ENCODE peak calls at places on chromosomes 4 and X, in ten cellular contexts. One of them, this sample, is unnamed.
A peak's percentile ranks its signal among the peaks of the same experiment; 100 is the strongest.

GRCh38 chrX:100880368-100880767 is 6.2 kb upstream of the NOX1 start:
- DNase-seq in tibial nerve: no peak
- DNase-seq in esophagus squamous epithelium: no peak
- DNase-seq in endothelial cell of umbilical vein: no peak
- DNase-seq in A549: peak; percentile 26
- DNase-seq in stomach: no peak
- DNase-seq in IMR-90: no peak
- DNase-seq in ovary: no peak
- DNase-seq in H1: no peak
- DNase-seq in body of pancreas: no peak
- DNase-seq in this sample: no peak

GRCh38 chrX:34612036-34612435 is 45.0 kb downstream of the TMEM47 start:
- DNase-seq in tibial nerve: no peak
- DNase-seq in esophagus squamous epithelium: no peak
- DNase-seq in endothelial cell of umbilical vein: peak; percentile 67
- DNase-seq in A549: no peak
- DNase-seq in stomach: no peak
- DNase-seq in IMR-90: no peak
- DNase-seq in ovary: no peak
- DNase-seq in H1: no peak
- DNase-seq in body of pancreas: no peak
- DNase-seq in this sample: no peak

GRCh38 chr4:113727802-113728201 is 33.7 kb downstream of the CAMK2D start:
- DNase-seq in tibial nerve: no peak
- DNase-seq in esophagus squamous epithelium: no peak
- DNase-seq in endothelial cell of umbilical vein: no peak
- DNase-seq in A549: no peak
- DNase-seq in stomach: no peak
- DNase-seq in IMR-90: no peak
- DNase-seq in ovary: no peak
- DNase-seq in H1: no peak
- DNase-seq in body of pancreas: no peak
- DNase-seq in this sample: no peak

GRCh38 chrX:111244238-111244750 is 26.0 kb downstream of the CAPN6 start:
- DNase-seq in tibial nerve: no peak
- DNase-seq in esophagus squamous epithelium: no peak
- DNase-seq in endothelial cell of umbilical vein: no peak
- DNase-seq in A549: peak; percentile 12
- DNase-seq in stomach: no peak
- DNase-seq in IMR-90: peak; percentile 14
- DNase-seq in ovary: no peak
- DNase-seq in H1: no peak
- DNase-seq in body of pancreas: no peak
- DNase-seq in this sample: no peak

GRCh38 chrX:18927558-18927957 is 56.4 kb downstream of the PHKA2 start:
- DNase-seq in tibial nerve: no peak
- DNase-seq in esophagus squamous epithelium: no peak
- DNase-seq in endothelial cell of umbilical vein: no peak
- DNase-seq in A549: no peak
- DNase-seq in stomach: no peak
- DNase-seq in IMR-90: no peak
- DNase-seq in ovary: no peak
- DNase-seq in H1: no peak
- DNase-seq in body of pancreas: no peak
- DNase-seq in this sample: no peak

GRCh38 chr4:184248216-184248615 is 30.5 kb upstream of the ENPP6 start:
- DNase-seq in tibial nerve: no peak
- DNase-seq in esophagus squamous epithelium: no peak
- DNase-seq in endothelial cell of umbilical vein: no peak
- DNase-seq in A549: no peak
- DNase-seq in stomach: no peak
- DNase-seq in IMR-90: no peak
- DNase-seq in ovary: no peak
- DNase-seq in H1: no peak
- DNase-seq in body of pancreas: no peak
- DNase-seq in this sample: no peak

GRCh38 chr4:8701101-8702019 is 108.8 kb downstream of the CPZ start:
- DNase-seq in tibial nerve: no peak
- DNase-seq in esophagus squamous epithelium: no peak
- DNase-seq in endothelial cell of umbilical vein: no peak
- DNase-seq in A549: no peak
- DNase-seq in stomach: peak; percentile 17
- DNase-seq in IMR-90: no peak
- DNase-seq in ovary: no peak
- DNase-seq in H1: peak; percentile 37
- DNase-seq in body of pancreas: no peak
- DNase-seq in this sample: peak; percentile 33

GRCh38 chr4:7987148-7987989 is 47.7 kb upstream of the AFAP1 start:
- DNase-seq in tibial nerve: peak; percentile 64
- DNase-seq in esophagus squamous epithelium: no peak
- DNase-seq in endothelial cell of umbilical vein: peak; percentile 74
- DNase-seq in A549: peak; percentile 75
- DNase-seq in stomach: peak; percentile 81
- DNase-seq in IMR-90: peak; percentile 77
- DNase-seq in ovary: peak; percentile 75
- DNase-seq in H1: peak; percentile 95
- DNase-seq in body of pancreas: peak; percentile 75
- DNase-seq in this sample: no peak

GRCh38 chr4:3494501-3494900 is 31.4 kb downstream of the DOK7 start:
- DNase-seq in tibial nerve: no peak
- DNase-seq in esophagus squamous epithelium: no peak
- DNase-seq in endothelial cell of umbilical vein: no peak
- DNase-seq in A549: no peak
- DNase-seq in stomach: no peak
- DNase-seq in IMR-90: no peak
- DNase-seq in ovary: no peak
- DNase-seq in H1: no peak
- DNase-seq in body of pancreas: no peak
- DNase-seq in this sample: no peak

GRCh38 chr4:163680390-163681098 is 186.1 kb downstream of the TMA16 start:
- DNase-seq in tibial nerve: no peak
- DNase-seq in esophagus squamous epithelium: no peak
- DNase-seq in endothelial cell of umbilical vein: no peak
- DNase-seq in A549: no peak
- DNase-seq in stomach: no peak
- DNase-seq in IMR-90: peak; percentile 19
- DNase-seq in ovary: no peak
- DNase-seq in H1: no peak
- DNase-seq in body of pancreas: no peak
- DNase-seq in this sample: no peak

GRCh38 chr4:104113850-104114249 is 380.8 kb downstream of the CXXC4 start:
- DNase-seq in tibial nerve: no peak
- DNase-seq in esophagus squamous epithelium: no peak
- DNase-seq in endothelial cell of umbilical vein: no peak
- DNase-seq in A549: no peak
- DNase-seq in stomach: no peak
- DNase-seq in IMR-90: no peak
- DNase-seq in ovary: no peak
- DNase-seq in H1: no peak
- DNase-seq in body of pancreas: no peak
- DNase-seq in this sample: no peak

GRCh38 chrX:50202539-50202938 is 1.7 kb upstream of the AKAP4 start:
- DNase-seq in tibial nerve: no peak
- DNase-seq in esophagus squamous epithelium: no peak
- DNase-seq in endothelial cell of umbilical vein: peak; percentile 15
- DNase-seq in A549: no peak
- DNase-seq in stomach: no peak
- DNase-seq in IMR-90: no peak
- DNase-seq in ovary: no peak
- DNase-seq in H1: no peak
- DNase-seq in body of pancreas: no peak
- DNase-seq in this sample: no peak

GRCh38 chr4:2964077-2964471 is 703 bp downstream of the GRK4 start:
- DNase-seq in tibial nerve: no peak
- DNase-seq in esophagus squamous epithelium: no peak
- DNase-seq in endothelial cell of umbilical vein: peak; percentile 28
- DNase-seq in A549: no peak
- DNase-seq in stomach: no peak
- DNase-seq in IMR-90: no peak
- DNase-seq in ovary: no peak
- DNase-seq in H1: no peak
- DNase-seq in body of pancreas: no peak
- DNase-seq in this sample: no peak

DNA sequence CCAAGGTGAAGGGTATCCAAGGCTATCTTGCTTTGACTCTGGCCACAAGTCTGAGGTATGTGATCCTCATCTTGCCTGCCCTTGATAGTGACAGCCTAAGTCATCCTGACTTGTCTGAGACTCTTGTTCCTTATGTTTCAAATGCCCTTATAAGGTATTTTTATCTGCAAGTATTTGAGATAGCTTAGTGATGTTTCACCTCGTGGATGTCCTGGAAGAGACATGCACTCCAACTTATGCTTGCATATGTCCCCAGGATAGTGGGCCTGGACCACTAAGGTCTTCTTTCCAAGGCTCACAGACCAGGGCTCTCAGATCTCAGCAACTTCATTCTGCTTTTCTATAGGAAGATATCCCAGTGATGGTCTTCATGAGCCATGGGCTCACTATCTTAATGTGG is 120.5 kb upstream of the WDR1 start:
- DNase-seq in tibial nerve: no peak
- DNase-seq in esophagus squamous epithelium: no peak
- DNase-seq in endothelial cell of umbilical vein: no peak
- DNase-seq in A549: no peak
- DNase-seq in stomach: no peak
- DNase-seq in IMR-90: no peak
- DNase-seq in ovary: no peak
- DNase-seq in H1: no peak
- DNase-seq in body of pancreas: no peak
- DNase-seq in this sample: no peak
- TF ChIP-seq POLR2A in tibial nerve: no peak
- TF ChIP-seq POLR2A in esophagus squamous epithelium: no peak
- TF ChIP-seq POLR2A in endothelial cell of umbilical vein: no peak
- TF ChIP-seq POLR2A in A549: no peak
- TF ChIP-seq POLR2A in stomach: no peak
- TF ChIP-seq POLR2A in IMR-90: no peak
- TF ChIP-seq POLR2A in ovary: no peak
- TF ChIP-seq POLR2A in H1: no peak
- TF ChIP-seq POLR2A in body of pancreas: no peak
- TF ChIP-seq POLR2A in this sample: no peak

GRCh38 chrX:135003876-135004623 is 13.3 kb downstream of the SMIM10 start:
- DNase-seq in tibial nerve: peak; percentile 78
- DNase-seq in esophagus squamous epithelium: peak; percentile 22
- DNase-seq in endothelial cell of umbilical vein: peak; percentile 90
- DNase-seq in A549: peak; percentile 93
- DNase-seq in stomach: peak; percentile 92
- DNase-seq in IMR-90: peak; percentile 87
- DNase-seq in ovary: peak; percentile 92
- DNase-seq in H1: peak; percentile 92
- DNase-seq in body of pancreas: peak; percentile 90
- DNase-seq in this sample: peak; percentile 86
- H3K27ac ChIP-seq in tibial nerve: peak overlapping the region; percentile 71
- H3K27ac ChIP-seq in esophagus squamous epithelium: peak overlapping the region; percentile 59
- H3K27ac ChIP-seq in endothelial cell of umbilical vein: no peak overlapping the region
- H3K27ac ChIP-seq in A549: peak overlapping the region; percentile 84
- H3K27ac ChIP-seq in stomach: no peak overlapping the region
- H3K27ac ChIP-seq in IMR-90: peak overlapping the region; percentile 74
- H3K27ac ChIP-seq in ovary: no peak overlapping the region
- H3K27ac ChIP-seq in H1: peak overlapping the region; percentile 62
- H3K27ac ChIP-seq in body of pancreas: peak overlapping the region; percentile 39
- H3K27ac ChIP-seq in this sample: no peak overlapping the region

GRCh38 chrX:66004928-66005831 is 34.7 kb downstream of the VSIG4 start:
- DNase-seq in tibial nerve: no peak
- DNase-seq in esophagus squamous epithelium: no peak
- DNase-seq in endothelial cell of umbilical vein: no peak
- DNase-seq in A549: no peak
- DNase-seq in stomach: no peak
- DNase-seq in IMR-90: no peak
- DNase-seq in ovary: no peak
- DNase-seq in H1: no peak
- DNase-seq in body of pancreas: no peak
- DNase-seq in this sample: no peak
- H3K4me1 ChIP-seq in tibial nerve: no peaks in the 10 kb centered on the region
- H3K4me1 ChIP-seq in esophagus squamous epithelium: no peaks in the 10 kb centered on the region
- H3K4me1 ChIP-seq in endothelial cell of umbilical vein: no peaks in the 10 kb centered on the region
- H3K4me1 ChIP-seq in A549: no peaks in the 10 kb centered on the region
- H3K4me1 ChIP-seq in stomach: no peaks in the 10 kb centered on the region
- H3K4me1 ChIP-seq in IMR-90: no peaks in the 10 kb centered on the region
- H3K4me1 ChIP-seq in ovary: no peaks in the 10 kb centered on the region
- H3K4me1 ChIP-seq in H1: no peaks in the 10 kb centered on the region
- H3K4me1 ChIP-seq in body of pancreas: no peaks in the 10 kb centered on the region
- H3K4me1 ChIP-seq in this sample: no peaks in the 10 kb centered on the region

GRCh38 chr4:38320833-38321232 is 343.2 kb upstream of the KLF3 start:
- DNase-seq in tibial nerve: no peak
- DNase-seq in esophagus squamous epithelium: no peak
- DNase-seq in endothelial cell of umbilical vein: no peak
- DNase-seq in A549: no peak
- DNase-seq in stomach: no peak
- DNase-seq in IMR-90: no peak
- DNase-seq in ovary: no peak
- DNase-seq in H1: no peak
- DNase-seq in body of pancreas: no peak
- DNase-seq in this sample: no peak

GRCh38 chr4:38319456-38320348 is 344.3 kb upstream of the KLF3 start:
- DNase-seq in tibial nerve: peak; percentile 96
- DNase-seq in esophagus squamous epithelium: peak; percentile 24
- DNase-seq in endothelial cell of umbilical vein: peak; percentile 89
- DNase-seq in A549: peak; percentile 85
- DNase-seq in stomach: peak; percentile 96
- DNase-seq in IMR-90: peak; percentile 82
- DNase-seq in ovary: peak; percentile 96
- DNase-seq in H1: peak; percentile 100
- DNase-seq in body of pancreas: peak; percentile 93
- DNase-seq in this sample: peak; percentile 91

GRCh38 chr4:38320349-38320707 is 343.7 kb upstream of the KLF3 start:
- DNase-seq in tibial nerve: no peak
- DNase-seq in esophagus squamous epithelium: no peak
- DNase-seq in endothelial cell of umbilical vein: no peak
- DNase-seq in A549: no peak
- DNase-seq in stomach: no peak
- DNase-seq in IMR-90: no peak
- DNase-seq in ovary: no peak
- DNase-seq in H1: no peak
- DNase-seq in body of pancreas: peak; percentile 24
- DNase-seq in this sample: no peak

GRCh38 chr4:38317238-38317637 is 346.8 kb upstream of the KLF3 start:
- DNase-seq in tibial nerve: no peak
- DNase-seq in esophagus squamous epithelium: no peak
- DNase-seq in endothelial cell of umbilical vein: no peak
- DNase-seq in A549: no peak
- DNase-seq in stomach: no peak
- DNase-seq in IMR-90: no peak
- DNase-seq in ovary: no peak
- DNase-seq in H1: no peak
- DNase-seq in body of pancreas: no peak
- DNase-seq in this sample: no peak

DNA sequence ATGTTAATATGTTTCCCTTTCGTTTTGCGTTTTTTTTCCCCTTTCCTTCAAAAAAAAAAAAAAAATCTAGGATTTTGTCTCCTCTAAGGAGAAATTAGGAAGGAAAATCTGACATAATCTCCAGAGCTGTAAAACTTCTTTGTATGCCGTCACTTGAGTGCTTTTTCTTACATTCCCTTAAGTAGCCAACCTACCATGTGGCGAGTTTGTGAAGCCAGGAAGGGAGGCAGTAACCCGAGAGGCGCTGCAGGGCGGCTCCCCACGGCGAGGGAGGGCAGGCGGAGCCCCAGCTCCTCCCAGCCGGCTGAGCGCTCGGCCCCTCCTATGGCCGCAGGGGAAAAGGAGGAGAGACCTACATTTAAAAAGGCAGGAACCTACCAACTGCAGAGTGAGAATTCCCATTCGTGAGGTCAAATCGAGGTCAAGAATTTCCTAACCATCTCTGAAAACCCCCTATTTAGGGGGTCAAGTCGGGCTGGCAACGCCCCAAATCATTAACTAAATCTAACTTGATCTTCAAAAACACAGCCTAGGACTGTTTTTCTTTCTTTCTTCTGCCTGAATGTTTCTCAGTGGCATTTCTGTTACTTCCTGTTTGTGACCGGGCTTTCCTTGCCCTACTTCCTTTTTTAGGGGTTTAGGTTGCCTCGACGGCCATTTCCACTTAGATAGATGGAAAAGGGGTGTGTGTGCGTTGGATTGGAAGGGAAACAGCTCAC is 345.1 kb upstream of the KLF3 start:
- DNase-seq in tibial nerve: peak; percentile 81
- DNase-seq in esophagus squamous epithelium: peak; percentile 40
- DNase-seq in endothelial cell of umbilical vein: peak; percentile 88
- DNase-seq in A549: peak; percentile 92
- DNase-seq in stomach: peak; percentile 89
- DNase-seq in IMR-90: peak; percentile 95
- DNase-seq in ovary: peak; percentile 85
- DNase-seq in H1: peak; percentile 85
- DNase-seq in body of pancreas: peak; percentile 91
- DNase-seq in this sample: peak; percentile 94
- TF ChIP-seq POLR2A in tibial nerve: peak; percentile 48
- TF ChIP-seq POLR2A in esophagus squamous epithelium: no peak
- TF ChIP-seq POLR2A in endothelial cell of umbilical vein: no peak
- TF ChIP-seq POLR2A in A549: no peak
- TF ChIP-seq POLR2A in stomach: no peak
- TF ChIP-seq POLR2A in IMR-90: no peak
- TF ChIP-seq POLR2A in ovary: no peak
- TF ChIP-seq POLR2A in H1: no peak
- TF ChIP-seq POLR2A in body of pancreas: peak; percentile 58
- TF ChIP-seq POLR2A in this sample: peak; percentile 60

This sample was measured in right lobe of liver.